ENCODE peak calls at places on chromosomes 3 and 15, in five cellular contexts. Q, A, Y, G and E are unnamed samples. For H3K4me1 and H3K27me3, the result is how much of the 10 kb centered on the place peaks cover.

GRCh38 chr15:89024418-89024817 is 63.8 kb upstream of the ABHD2 start:
- DNase-seq in Q (no peak), A (no peak), Y (no peak), G (no peak), E (no peak)

GRCh38 chr3:173690542-173690941 is 293.0 kb downstream of the NLGN1 start:
- DNase-seq in Q (no peak), A (peak), Y (no peak), G (peak), E (peak)

GRCh38 chr3:174270841-174271240 is 588.3 kb upstream of the NAALADL2 start:
- DNase-seq in Q (no peak), A (peak), Y (no peak), G (peak), E (peak)

GRCh38 chr3:156456771-156457224 is 98.1 kb downstream of the SSR3 start:
- DNase-seq in Q (no peak), A (peak), Y (no peak), G (peak), E (peak)

GRCh38 chr3:46540550-46540949 is 25.6 kb downstream of the LRRC2 start:
- DNase-seq in Q (no peak), A (no peak), Y (no peak), G (no peak), E (no peak)

GRCh38 chr3:102378216-102378615 is 56.6 kb upstream of the ZPLD1 start:
- DNase-seq in Q (no peak), A (peak), Y (no peak), G (no peak), E (peak)

GRCh38 chr3:190122198-190122771 is 1.6 kb upstream of the P3H2 start:
- DNase-seq in Q (no peak), A (peak), Y (no peak), G (peak), E (no peak)

GRCh38 chr3:122272889-122273288 is 52.2 kb upstream of the CSTA start:
- DNase-seq in Q (no peak), A (no peak), Y (no peak), G (no peak), E (no peak)

GRCh38 chr3:60140160-60140559 is 1090.3 kb upstream of the CFAP20DC start:
- DNase-seq in Q (no peak), A (no peak), Y (no peak), G (no peak), E (no peak)

GRCh38 chr3:17032407-17033034 is 147.8 kb downstream of the PLCL2 start:
- DNase-seq in Q (no peak), A (no peak), Y (no peak), G (peak), E (no peak)

GRCh38 chr3:57108684-57109083 is 48.2 kb downstream of the SPATA12 start:
- DNase-seq in Q (no peak), A (no peak), Y (no peak), G (no peak), E (no peak)

GRCh38 chr15:69664572-69665326 is 212.1 kb downstream of the RPLP1 start:
- DNase-seq in Q (no peak), A (no peak), Y (no peak), G (no peak), E (no peak)

GRCh38 chr3:41224120-41224806 is 25.0 kb downstream of the CTNNB1 start:
- DNase-seq in Q (no peak), A (peak), Y (no peak), G (peak), E (peak)

GRCh38 chr3:50154840-50155490 is at the start of gene SEMA3F:
- DNase-seq in Q (peak), A (peak), Y (peak), G (peak), E (peak)

GRCh38 chr3:67362686-67363085 is 291.7 kb downstream of the SUCLG2 start:
- DNase-seq in Q (no peak), A (peak), Y (no peak), G (peak), E (peak)

GRCh38 chr3:39707314-39707909 is 102.0 kb upstream of the MYRIP start:
- DNase-seq in Q (no peak), A (no peak), Y (no peak), G (peak), E (no peak)

GRCh38 chr3:120214161-120214560 is 70.9 kb downstream of the GPR156 start:
- DNase-seq in Q (no peak), A (no peak), Y (no peak), G (peak), E (no peak)

GRCh38 chr3:124442463-124442862 is 287.8 kb upstream of the UMPS start:
- DNase-seq in Q (no peak), A (no peak), Y (no peak), G (no peak), E (no peak)

GRCh38 chr3:184345678-184346144 is 8.3 kb downstream of the FAM131A start:
- DNase-seq in Q (peak), A (peak), Y (peak), G (no peak), E (peak)

DNA sequence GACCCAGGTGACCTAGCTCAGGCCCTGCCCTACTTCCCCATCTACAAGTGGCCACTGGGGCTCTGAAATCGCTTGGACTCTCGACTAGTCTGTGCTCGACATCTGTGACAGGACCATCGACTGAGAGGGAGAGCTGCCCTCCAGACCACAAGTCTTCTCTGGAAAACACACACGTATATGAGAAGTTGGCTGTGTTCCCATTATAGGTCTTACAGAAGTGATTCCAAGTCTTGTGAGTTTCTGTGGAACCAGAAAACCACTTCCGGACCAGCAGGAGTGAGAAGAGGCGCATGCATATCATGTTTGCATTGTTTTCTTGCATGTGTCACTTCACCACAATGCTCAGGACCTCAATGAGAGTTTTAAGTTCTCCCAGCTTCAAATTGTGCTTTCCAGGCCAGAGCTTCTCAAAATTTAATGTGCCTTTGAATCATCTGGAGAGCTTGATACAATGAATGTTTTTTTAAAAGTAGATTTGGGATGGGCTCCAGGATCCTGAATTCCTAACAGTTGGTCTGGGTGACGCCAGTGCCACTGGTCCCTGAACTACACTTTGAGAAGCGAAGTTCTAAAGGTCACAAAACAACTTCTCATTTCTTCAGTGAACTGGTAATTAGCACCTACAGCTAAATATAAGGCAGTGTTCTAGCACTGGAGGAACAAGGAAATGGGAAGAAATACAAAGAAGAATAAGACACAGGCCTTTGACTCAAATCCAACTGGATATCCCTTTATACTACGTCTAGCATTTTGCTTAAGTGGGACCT is 15.6 kb downstream of the LIPC start:
- DNase-seq in Q (no peak), A (peak), Y (no peak), G (peak), E (peak)
- H3K4me1 ChIP-seq in Q (under half), A (under half), Y (under half), G (under half), E (under half)

GRCh38 chr15:45112592-45113379 is 1.2 kb downstream of the DUOX2 start:
- DNase-seq in Q (no peak), A (peak), Y (no peak), G (no peak), E (no peak)
- H3K27me3 ChIP-seq in Q (under half), A (half or more), Y (half or more), G (half or more), E (half or more)

GRCh38 chr3:52270252-52270754 is 8.1 kb downstream of the WDR82 start:
- DNase-seq in Q (no peak), A (no peak), Y (no peak), G (no peak), E (no peak)
- H3K4me1 ChIP-seq in Q (half or more), A (under half), Y (under half), G (under half), E (under half)

DNA sequence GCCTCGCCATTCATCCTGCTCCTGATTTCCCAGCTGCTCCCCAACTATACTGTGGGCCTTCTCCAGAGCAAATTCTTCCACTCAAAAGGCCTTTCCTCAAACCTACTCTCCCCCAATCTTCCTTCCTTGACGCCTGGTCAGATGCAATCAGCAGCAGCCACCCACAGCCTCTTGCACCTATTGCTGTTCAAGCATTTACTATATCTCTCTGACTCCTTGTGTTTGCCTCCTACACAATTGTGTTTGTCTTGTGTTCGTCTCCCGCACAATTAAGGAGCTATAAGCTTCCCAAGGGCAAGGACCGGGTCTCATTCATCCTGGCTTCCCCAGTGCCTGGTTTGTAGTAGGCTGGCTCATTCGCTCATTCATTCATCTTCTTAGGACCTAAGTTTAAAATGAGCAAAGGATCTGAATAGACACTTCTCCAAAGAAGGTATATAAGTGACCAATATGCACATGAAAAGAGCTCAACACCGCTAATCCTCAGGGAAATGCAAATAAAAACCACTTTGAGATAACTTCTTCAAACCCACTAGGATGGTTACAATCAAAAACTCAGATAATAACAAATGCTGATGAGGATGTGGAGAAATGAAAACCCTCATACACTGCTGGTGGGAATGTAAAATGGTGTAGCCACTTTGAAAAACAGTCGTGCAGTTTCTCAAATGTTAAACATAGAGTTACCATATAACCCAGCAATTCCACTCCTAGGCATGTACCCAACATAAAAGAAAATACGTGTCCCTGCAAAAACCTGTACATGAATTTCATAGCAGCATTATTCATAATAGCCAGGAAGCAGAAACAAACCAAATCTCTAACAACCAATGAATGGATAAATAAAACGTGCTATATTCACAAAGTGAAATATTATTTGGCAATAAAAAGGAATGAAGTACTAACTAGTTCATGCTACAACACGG is 31.0 kb downstream of the MEGF11 start:
- DNase-seq in Q (no peak), A (no peak), Y (no peak), G (no peak), E (no peak)
- H3K27me3 ChIP-seq in Q (under half), A (under half), Y (under half), G (under half), E (under half)

GRCh38 chr15:58438956-58439355 is 7.2 kb downstream of the LIPC start:
- DNase-seq in Q (no peak), A (peak), Y (no peak), G (peak), E (peak)
- H3K4me1 ChIP-seq in Q (under half), A (under half), Y (under half), G (under half), E (under half)

DNA sequence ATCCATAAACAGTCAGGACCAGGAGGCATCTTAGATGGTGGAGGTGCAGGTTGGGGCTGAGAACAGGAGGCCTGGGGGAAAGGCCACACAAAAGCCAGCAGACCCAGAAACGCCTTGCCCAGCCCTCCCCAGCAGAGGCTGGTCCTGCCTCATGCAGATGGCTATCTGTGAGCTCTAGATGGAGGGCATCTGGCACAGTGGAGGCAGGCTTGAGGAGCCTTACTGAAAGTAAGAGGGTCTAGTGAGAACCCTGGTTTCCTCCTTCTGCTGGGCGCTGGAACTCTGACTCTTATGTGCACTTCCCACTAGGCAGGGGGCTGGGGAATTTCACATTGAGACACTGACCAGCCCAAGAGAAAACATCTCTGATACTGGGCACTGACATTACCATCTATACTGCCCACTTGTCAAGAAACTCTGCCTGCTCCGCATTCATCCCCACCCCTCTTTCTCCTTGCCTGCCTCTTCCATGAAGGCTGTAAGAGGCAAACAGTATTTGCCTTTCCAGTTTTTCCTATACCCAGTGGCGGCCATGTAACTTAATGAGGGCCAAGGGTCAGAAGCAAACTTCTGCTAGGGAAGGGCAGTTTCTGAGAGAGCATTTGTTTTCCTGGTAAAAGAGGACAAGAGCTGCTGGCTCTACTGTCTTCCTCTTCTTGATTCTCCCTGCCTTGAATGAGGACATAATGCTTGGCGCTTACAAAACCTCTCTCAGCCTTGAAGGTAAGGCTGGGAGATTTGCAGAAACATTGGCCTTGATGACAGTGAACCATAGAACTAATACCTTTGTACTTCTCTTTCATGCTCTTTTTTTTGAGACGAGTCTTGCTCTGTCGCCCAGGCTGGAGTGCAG is 4.4 kb upstream of the SCN5A start:
- DNase-seq in Q (no peak), A (no peak), Y (no peak), G (no peak), E (no peak)
- H3K27me3 ChIP-seq in Q (under half), A (under half), Y (half or more), G (half or more), E (under half)

DNA sequence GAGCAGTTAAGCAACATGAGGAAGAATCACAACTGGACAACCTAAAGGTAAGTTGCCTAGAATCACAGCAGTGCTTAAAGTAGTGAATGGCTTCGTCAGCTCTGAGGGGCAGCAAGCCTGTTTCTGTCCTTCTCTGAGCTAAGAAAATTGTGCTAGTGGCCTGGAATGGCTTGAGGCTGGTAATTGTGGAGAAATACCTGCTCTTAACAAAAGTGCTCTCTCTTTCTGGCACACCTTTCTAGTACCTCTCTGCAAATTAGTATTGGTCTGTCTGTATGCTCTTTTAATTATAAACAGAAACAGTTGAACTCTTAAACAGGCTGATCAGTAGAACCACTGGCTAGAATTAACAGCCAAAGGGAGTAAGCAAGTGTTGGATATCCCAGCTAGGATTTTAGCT is 11.6 kb downstream of the SNX1 start:
- DNase-seq in Q (no peak), A (no peak), Y (no peak), G (no peak), E (no peak)
- H3K4me1 ChIP-seq in Q (half or more), A (under half), Y (under half), G (under half), E (under half)

DNA sequence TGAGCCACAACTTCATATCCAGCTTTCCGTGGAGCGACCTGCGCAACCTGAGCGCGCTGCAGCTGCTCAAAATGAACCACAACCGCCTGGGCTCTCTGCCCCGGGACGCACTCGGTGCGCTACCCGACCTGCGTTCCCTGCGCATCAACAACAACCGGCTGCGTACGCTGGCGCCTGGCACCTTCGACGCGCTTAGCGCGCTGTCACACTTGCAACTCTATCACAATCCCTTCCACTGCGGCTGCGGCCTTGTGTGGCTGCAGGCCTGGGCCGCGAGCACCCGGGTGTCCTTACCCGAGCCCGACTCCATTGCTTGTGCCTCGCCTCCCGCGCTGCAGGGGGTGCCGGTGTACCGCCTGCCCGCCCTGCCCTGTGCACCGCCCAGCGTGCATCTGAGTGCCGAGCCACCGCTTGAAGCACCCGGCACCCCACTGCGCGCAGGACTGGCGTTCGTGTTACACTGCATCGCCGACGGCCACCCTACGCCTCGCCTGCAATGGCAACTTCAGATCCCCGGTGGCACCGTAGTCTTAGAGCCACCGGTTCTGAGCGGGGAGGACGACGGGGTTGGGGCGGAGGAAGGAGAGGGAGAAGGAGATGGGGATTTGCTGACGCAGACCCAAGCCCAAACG is 2.8 kb downstream of the ISLR2 start:
- DNase-seq in Q (no peak), A (no peak), Y (no peak), G (no peak), E (no peak)
- H3K27me3 ChIP-seq in Q (under half), A (half or more), Y (half or more), G (half or more), E (half or more)